ENCODE peak calls at places on chromosomes 4 and X, in four cellular contexts. D is activated naive CD8-positive, alpha-beta T cell treated with anti-CD3 and anti-CD28 coated beads for 36 hours; X is hypothalamus; T is activated T-cell treated with anti-CD3 and anti-CD28 coated beads for 24 hours. B is an unnamed sample.

GRCh38 chr4:166527500-166527899 is 654.5 kb downstream of the TLL1 start:
- DNase-seq in X (no peak), D (no peak), T (no peak), B (no peak)

GRCh38 chr4:114472269-114473032 is 126.2 kb upstream of the UGT8 start:
- DNase-seq in D (no peak), X (no peak), T (no peak), B (no peak)

GRCh38 chrX:100994352-100995281 is 25.1 kb downstream of the ARL13A start:
- DNase-seq in X (no peak), D (no peak), T (no peak), B (no peak)

GRCh38 chrX:6313356-6313755 is 84.7 kb upstream of the NLGN4X start:
- DNase-seq in T (no peak), D (no peak), X (no peak), B (no peak)

GRCh38 chr4:81460837-81461233 is 10.9 kb downstream of the RASGEF1B start:
- DNase-seq in X (no peak), D (no peak), T (no peak), B (no peak)

GRCh38 chrX:105461013-105461412 is 240.5 kb upstream of the TEX13A start:
- DNase-seq in X (no peak), D (no peak), T (no peak), B (no peak)

GRCh38 chrX:2159393-2159792 is 341.4 kb downstream of the DHRSX start:
- DNase-seq in D (no peak), T (no peak), X (no peak), B (no peak)

GRCh38 chr4:139154134-139154421 is 22.9 kb downstream of the ELF2 start:
- DNase-seq in T (no peak), D (no peak), X (no peak), B (no peak)

GRCh38 chrX:123909498-123909897 is 49.6 kb downstream of the XIAP start:
- DNase-seq in T (no peak), X (no peak), D (no peak), B (no peak)

GRCh38 chr4:175413561-175413960 is 398.5 kb downstream of the GPM6A start:
- DNase-seq in X (no peak), D (no peak), T (no peak), B (no peak)

GRCh38 chr4:3411676-3412075 is 30.1 kb upstream of the HGFAC start:
- DNase-seq in X (no peak), D (no peak), T (no peak), B (no peak)

GRCh38 chrX:2690856-2691542 is at the start of gene CD99:
- DNase-seq in T (peak), D (peak), X (no peak), B (no peak)

GRCh38 chr4:25727711-25728493 is 72.3 kb downstream of the SLC34A2 start:
- DNase-seq in D (no peak), X (no peak), T (no peak), B (no peak)

GRCh38 chrX:139930923-139931645 is 1.8 kb downstream of the ATP11C start:
- DNase-seq in T (no peak), D (peak), X (peak), B (no peak)

GRCh38 chr4:181007751-181008150 is 1235.5 kb upstream of the TENM3 start:
- DNase-seq in T (no peak), X (no peak), D (no peak), B (no peak)

GRCh38 chr4:94116842-94117241 is 90.8 kb upstream of the SMARCAD1 start:
- DNase-seq in T (no peak), X (no peak), D (no peak), B (no peak)

GRCh38 chr4:153216546-153216945 is 12.3 kb downstream of the TRIM2 start:
- DNase-seq in X (no peak), D (no peak), T (no peak), B (no peak)

GRCh38 chrX:68183612-68184214 is 249.6 kb downstream of the OPHN1 start:
- DNase-seq in D (no peak), X (no peak), T (no peak), B (no peak)

GRCh38 chr4:115219315-115219840 is 106.0 kb upstream of the NDST4 start:
- DNase-seq in X (no peak), D (no peak), T (no peak), B (no peak)

GRCh38 chr4:3484057-3484973 is 21.2 kb downstream of the DOK7 start:
- DNase-seq in X (no peak), T (no peak), D (no peak), B (no peak)

GRCh38 chr4:101370663-101371210 is 23.4 kb upstream of the PPP3CA start:
- DNase-seq in X (no peak), T (no peak), D (no peak), B (no peak)

GRCh38 chrX:7640392-7640791 is 202.6 kb upstream of the VCX start:
- DNase-seq in D (no peak), X (no peak), T (no peak), B (no peak)

GRCh38 chr4:183469936-183470335 is 25.5 kb downstream of the CDKN2AIP start:
- DNase-seq in X (no peak), D (no peak), T (no peak), B (no peak)

GRCh38 chr4:26235500-26235899 is 85.3 kb upstream of the RBPJ start:
- DNase-seq in X (no peak), T (no peak), D (no peak), B (peak)

GRCh38 chrX:1400731-1401471 is 9.0 kb upstream of the SLC25A6 start:
- DNase-seq in T (no peak), D (no peak), X (no peak), B (no peak)

GRCh38 chrX:110383414-110383813 is 24.8 kb downstream of the RTL9 start:
- DNase-seq in X (no peak), D (no peak), T (no peak), B (no peak)

GRCh38 chr4:95547708-95548471 is 883 bp downstream of the UNC5C start:
- DNase-seq in T (no peak), X (peak), D (no peak), B (peak)

GRCh38 chrX:155612312-155613224 is at the start of gene TMLHE:
- DNase-seq in X (peak), T (peak), D (peak), B (peak)

GRCh38 chrX:131741103-131741581 is 197.3 kb downstream of the OR13H1 start:
- DNase-seq in X (no peak), T (no peak), D (no peak), B (peak)

GRCh38 chr4:47839259-47839658 is 1.4 kb upstream of the CORIN start:
- DNase-seq in X (no peak), D (no peak), T (peak), B (no peak)

GRCh38 chr4:145709336-145709735 is 29.4 kb downstream of the C4orf51 start:
- DNase-seq in D (no peak), X (no peak), T (no peak), B (no peak)

GRCh38 chr4:991451-992296 is 1.5 kb downstream of the SLC26A1 start:
- DNase-seq in X (no peak), T (no peak), D (no peak), B (no peak)

GRCh38 chr4:182273191-182273935 is 30.2 kb downstream of the TENM3 start:
- DNase-seq in D (no peak), X (no peak), T (no peak), B (no peak)

GRCh38 chr4:37463457-37463856 is 218.9 kb downstream of the NWD2 start:
- DNase-seq in D (no peak), X (no peak), T (no peak), B (no peak)

GRCh38 chr4:156547439-156547838 is 424.2 kb downstream of the PDGFC start:
- DNase-seq in D (no peak), T (no peak), X (no peak), B (no peak)